ENCODE peak calls at places on chromosomes 1 and 21, in six cellular contexts. R is BJ; Q is tibial nerve; F is CD8-positive, alpha-beta T cell; L is astrocyte; C is psoas muscle. Z is an unnamed sample. For H3K36me3, the result is how much of the 10 kb centered on the place peaks cover.

GRCh38 chr1:223123238-223123976 is 19.6 kb downstream of the TLR5 start:
- DNase-seq in R (no peak), Q (peak), F (peak), L (peak), C (peak), Z (peak)

GRCh38 chr1:41898191-41898713 is 20.5 kb downstream of the HIVEP3 start:
- DNase-seq in R (no peak), Q (no peak), F (peak), L (peak), C (no peak), Z (no peak)

GRCh38 chr1:205226868-205227583 is 720 bp upstream of the TMCC2 start:
- DNase-seq in R (no peak), Q (no peak), F (peak), L (peak), C (no peak), Z (no peak)

GRCh38 chr1:12167493-12168429 is 970 bp downstream of the TNFRSF1B start:
- DNase-seq in R (no peak), Q (no peak), F (no peak), L (no peak), C (no peak), Z (no peak)

GRCh38 chr1:176795929-176796328 is 333.0 kb downstream of the PAPPA2 start:
- DNase-seq in R (no peak), Q (no peak), F (no peak), L (no peak), C (no peak), Z (no peak)

GRCh38 chr1:15089244-15089992 is 64.1 kb upstream of the TMEM51 start:
- DNase-seq in R (no peak), Q (no peak), F (no peak), L (no peak), C (no peak), Z (no peak)

GRCh38 chr1:160465123-160465522 is 57.9 kb downstream of the SLAMF6 start:
- DNase-seq in R (no peak), Q (no peak), F (no peak), L (no peak), C (no peak), Z (peak)

GRCh38 chr1:24724345-24725208 is 20.7 kb upstream of the CLIC4 start:
- DNase-seq in R (no peak), Q (no peak), F (no peak), L (peak), C (no peak), Z (no peak)

GRCh38 chr1:50183734-50184133 is 75.0 kb downstream of the ELAVL4 start:
- DNase-seq in R (no peak), Q (no peak), F (no peak), L (no peak), C (no peak), Z (no peak)

GRCh38 chr1:85608851-85609250 is 28.3 kb downstream of the CCN1 start:
- DNase-seq in R (no peak), Q (no peak), F (no peak), L (no peak), C (no peak), Z (no peak)

GRCh38 chr1:54857741-54858665 is 29.0 kb downstream of the DHCR24 start:
- DNase-seq in R (no peak), Q (no peak), F (no peak), L (peak), C (peak), Z (no peak)

GRCh38 chr1:181541458-181541857 is 58.1 kb downstream of the CACNA1E start:
- DNase-seq in R (no peak), Q (no peak), F (no peak), L (no peak), C (no peak), Z (no peak)

GRCh38 chr1:109627692-109628399 is 8.2 kb downstream of the AMPD2 start:
- DNase-seq in R (no peak), Q (peak), F (peak), L (no peak), C (no peak), Z (no peak)

GRCh38 chr1:185352067-185352466 is 35.0 kb upstream of the IVNS1ABP start:
- DNase-seq in R (no peak), Q (no peak), F (no peak), L (no peak), C (no peak), Z (no peak)

GRCh38 chr1:110672001-110672752 is 2.6 kb downstream of the KCNA3 start:
- DNase-seq in R (peak), Q (no peak), F (peak), L (no peak), C (no peak), Z (peak)

GRCh38 chr1:160377585-160378206 is 10.8 kb downstream of the NHLH1 start:
- DNase-seq in R (no peak), Q (no peak), F (peak), L (peak), C (no peak), Z (no peak)

GRCh38 chr1:30652151-30652915 is 71.1 kb downstream of the MATN1 start:
- DNase-seq in R (no peak), Q (no peak), F (no peak), L (no peak), C (no peak), Z (no peak)

GRCh38 chr1:94892604-94893280 is 34.2 kb downstream of the CNN3 start:
- DNase-seq in R (no peak), Q (no peak), F (no peak), L (no peak), C (no peak), Z (no peak)

GRCh38 chr1:207868769-207869721 is 41.9 kb downstream of the CD34 start:
- DNase-seq in R (no peak), Q (peak), F (peak), L (peak), C (peak), Z (peak)

GRCh38 chr1:51237714-51238403 is 1.8 kb downstream of the RNF11 start:
- DNase-seq in R (no peak), Q (no peak), F (no peak), L (peak), C (no peak), Z (no peak)

GRCh38 chr1:216310776-216311175 is 112.5 kb downstream of the USH2A start:
- DNase-seq in R (no peak), Q (no peak), F (no peak), L (no peak), C (no peak), Z (no peak)

GRCh38 chr1:156797212-156797871 is 19.3 kb downstream of the SH2D2A start:
- DNase-seq in R (no peak), Q (peak), F (peak), L (no peak), C (no peak), Z (no peak)

GRCh38 chr1:176445402-176445801 is 17.6 kb upstream of the PAPPA2 start:
- DNase-seq in R (no peak), Q (no peak), F (no peak), L (no peak), C (no peak), Z (no peak)

GRCh38 chr1:95309031-95309459 is 75.0 kb downstream of the RWDD3 start:
- DNase-seq in R (no peak), Q (no peak), F (no peak), L (peak), C (no peak), Z (no peak)

GRCh38 chr1:25650219-25650576 is 33.6 kb downstream of the MAN1C1 start:
- DNase-seq in R (no peak), Q (no peak), F (peak), L (no peak), C (no peak), Z (no peak)

GRCh38 chr1:217137210-217137871 is 414.1 kb upstream of the ESRRG start:
- DNase-seq in R (no peak), Q (no peak), F (no peak), L (no peak), C (peak), Z (no peak)

GRCh38 chr1:27544818-27545612 is 55.0 kb upstream of the WASF2 start:
- DNase-seq in R (no peak), Q (peak), F (no peak), L (peak), C (peak), Z (no peak)

GRCh38 chr1:180639871-180640270 is 8.0 kb downstream of the XPR1 start:
- DNase-seq in R (no peak), Q (no peak), F (no peak), L (no peak), C (no peak), Z (no peak)

GRCh38 chr1:8094481-8095241 is 68.6 kb upstream of the ERRFI1 start:
- DNase-seq in R (no peak), Q (no peak), F (no peak), L (peak), C (no peak), Z (no peak)

GRCh38 chr1:52801011-52801410 is 41.5 kb upstream of the ZYG11A start:
- DNase-seq in R (no peak), Q (no peak), F (no peak), L (no peak), C (no peak), Z (no peak)

DNA sequence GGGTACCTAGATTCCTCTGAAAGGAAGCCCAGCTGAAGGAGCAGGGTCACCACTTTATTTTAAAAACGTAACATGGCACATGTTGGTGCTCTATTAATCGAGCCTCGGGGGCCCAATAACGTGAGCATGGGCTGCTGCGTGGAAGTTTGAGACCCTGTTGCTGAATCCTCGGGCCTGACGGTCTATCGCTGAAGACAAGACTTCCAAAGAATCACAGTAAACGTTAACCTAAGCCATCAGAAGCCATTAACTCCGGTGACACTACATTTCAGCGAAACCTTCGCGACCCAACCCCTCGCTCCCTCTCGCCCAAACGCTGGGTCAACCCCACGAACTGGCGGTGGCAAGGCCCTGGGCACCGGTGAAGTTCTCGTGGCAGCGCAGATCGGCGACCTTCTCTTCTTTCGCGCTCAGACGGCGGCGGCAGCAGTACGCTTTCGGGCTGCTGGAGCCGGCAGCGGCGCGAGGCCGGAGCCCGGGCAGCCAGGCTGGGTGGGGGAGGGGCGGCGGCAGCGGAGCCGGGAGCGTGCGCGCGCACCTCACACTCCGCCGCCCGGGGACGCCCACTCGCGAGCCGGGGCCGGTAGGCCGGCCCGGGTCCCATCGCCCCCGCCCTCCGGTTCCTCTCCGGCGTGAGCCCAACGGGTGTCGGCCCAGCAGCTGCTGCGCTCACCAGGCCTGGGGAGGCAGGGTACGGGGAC is 818 bp upstream of the MAN1A2 start:
- DNase-seq in R (no peak), Q (peak), F (peak), L (peak), C (peak), Z (peak)
- H3K4me3 ChIP-seq in R (peak), Q (peak), F (peak), L (peak), C (peak), Z (peak)

GRCh38 chr21:43922949-43923348 is 57.9 kb downstream of the AGPAT3 start:
- DNase-seq in R (no peak), Q (no peak), F (no peak), L (no peak), C (peak), Z (no peak)

GRCh38 chr21:43919871-43920801 is 55.1 kb downstream of the AGPAT3 start:
- DNase-seq in R (no peak), Q (no peak), F (no peak), L (no peak), C (peak), Z (peak)

GRCh38 chr21:43921602-43921978 is 56.6 kb downstream of the AGPAT3 start:
- DNase-seq in R (no peak), Q (no peak), F (peak), L (no peak), C (no peak), Z (peak)

GRCh38 chr21:43923391-43923790 is 58.4 kb downstream of the AGPAT3 start:
- DNase-seq in R (no peak), Q (no peak), F (no peak), L (no peak), C (peak), Z (no peak)

GRCh38 chr21:43921979-43922945 is 57.2 kb downstream of the AGPAT3 start:
- DNase-seq in R (no peak), Q (no peak), F (peak), L (peak), C (peak), Z (peak)
- H3K36me3 ChIP-seq in R (under half), Q (under half), F (under half), L (under half), C (under half), Z (under half)

GRCh38 chr1:169180167-169180566 is 73.7 kb downstream of the ATP1B1 start:
- DNase-seq in R (no peak), Q (no peak), F (no peak), L (no peak), C (no peak), Z (no peak)
- H3K4me3 ChIP-seq in R (no peak), Q (no peak), F (no peak), L (no peak), C (no peak), Z (no peak)

GRCh38 chr1:21736011-21736410 is 46.9 kb downstream of the USP48 start:
- DNase-seq in R (no peak), Q (no peak), F (no peak), L (no peak), C (no peak), Z (no peak)

GRCh38 chr1:21742578-21742977 is 40.4 kb downstream of the USP48 start:
- DNase-seq in R (no peak), Q (no peak), F (no peak), L (no peak), C (no peak), Z (no peak)

GRCh38 chr1:21743476-21743875 is 39.5 kb downstream of the USP48 start:
- DNase-seq in R (no peak), Q (no peak), F (no peak), L (no peak), C (no peak), Z (no peak)

GRCh38 chr1:21736876-21737275 is 46.1 kb downstream of the USP48 start:
- DNase-seq in R (no peak), Q (no peak), F (no peak), L (no peak), C (no peak), Z (no peak)

DNA sequence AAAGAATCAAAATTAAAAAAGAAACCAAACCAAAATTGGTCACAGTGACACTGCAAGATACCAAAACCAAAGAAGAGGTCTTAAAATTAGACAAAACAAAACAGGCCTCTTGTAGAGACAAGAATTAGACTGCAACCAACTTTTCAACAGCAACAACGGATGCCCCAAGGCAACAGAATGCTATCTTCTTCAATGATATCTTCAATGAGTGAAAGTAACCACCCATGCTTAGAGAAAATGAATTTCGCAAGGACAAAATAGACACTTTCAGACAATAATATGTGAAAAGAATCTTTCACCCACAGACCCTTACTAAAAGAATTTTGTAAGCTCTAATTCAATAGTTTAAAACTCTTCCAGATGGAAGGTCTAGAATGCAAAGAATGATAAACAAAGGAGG is 41.7 kb downstream of the USP48 start:
- DNase-seq in R (no peak), Q (no peak), F (no peak), L (no peak), C (no peak), Z (no peak)
- H3K36me3 ChIP-seq in R (under half), Q (under half), F (under half), L (under half), C (under half), Z (under half)

GRCh38 chr1:226549094-226549936 is 751 bp downstream of the STUM start:
- DNase-seq in R (no peak), Q (no peak), F (peak), L (no peak), C (no peak), Z (no peak)
- H3K4me3 ChIP-seq in R (no peak), Q (peak), F (peak), L (no peak), C (peak), Z (peak)